ENCODE peak calls at places on chromosomes 16 and 17, in four cellular contexts. One of them, this sample, is unnamed.

GRCh38 chr16:55515110-55515509 is 6.2 kb downstream of the LPCAT2 start:
- DNase-seq in astrocyte of the spinal cord: no peak
- DNase-seq in HFFc6: peak
- DNase-seq in stimulated activated CD8-positive, alpha-beta memory T cell treated with anti-CD3 and anti-CD28 coated beads, Interleukin-15, amount 100 ng/mL, for 48 hours: no peak
- DNase-seq in this sample: peak

GRCh38 chr17:11925271-11926021 is 71.8 kb downstream of the ZNF18 start:
- DNase-seq in stimulated activated CD8-positive, alpha-beta memory T cell treated with anti-CD3 and anti-CD28 coated beads, Interleukin-15, amount 100 ng/mL, for 48 hours: no peak
- DNase-seq in HFFc6: no peak
- DNase-seq in astrocyte of the spinal cord: no peak
- DNase-seq in this sample: no peak

GRCh38 chr17:75077490-75078096 is 10.2 kb upstream of the SLC16A5 start:
- DNase-seq in astrocyte of the spinal cord: peak
- DNase-seq in stimulated activated CD8-positive, alpha-beta memory T cell treated with anti-CD3 and anti-CD28 coated beads, Interleukin-15, amount 100 ng/mL, for 48 hours: peak
- DNase-seq in HFFc6: no peak
- DNase-seq in this sample: no peak

GRCh38 chr16:17512636-17513220 is 42.0 kb upstream of the XYLT1 start:
- DNase-seq in HFFc6: peak
- DNase-seq in stimulated activated CD8-positive, alpha-beta memory T cell treated with anti-CD3 and anti-CD28 coated beads, Interleukin-15, amount 100 ng/mL, for 48 hours: no peak
- DNase-seq in astrocyte of the spinal cord: peak
- DNase-seq in this sample: peak

GRCh38 chr16:47492428-47493357 is 31.6 kb downstream of the PHKB start:
- DNase-seq in astrocyte of the spinal cord: peak
- DNase-seq in HFFc6: no peak
- DNase-seq in stimulated activated CD8-positive, alpha-beta memory T cell treated with anti-CD3 and anti-CD28 coated beads, Interleukin-15, amount 100 ng/mL, for 48 hours: peak
- DNase-seq in this sample: no peak

GRCh38 chr16:80466024-80466986 is 74.5 kb upstream of the DYNLRB2 start:
- DNase-seq in HFFc6: peak
- DNase-seq in stimulated activated CD8-positive, alpha-beta memory T cell treated with anti-CD3 and anti-CD28 coated beads, Interleukin-15, amount 100 ng/mL, for 48 hours: peak
- DNase-seq in astrocyte of the spinal cord: peak
- DNase-seq in this sample: peak

GRCh38 chr17:71304498-71305158 is 816.2 kb upstream of the SOX9 start:
- DNase-seq in HFFc6: no peak
- DNase-seq in stimulated activated CD8-positive, alpha-beta memory T cell treated with anti-CD3 and anti-CD28 coated beads, Interleukin-15, amount 100 ng/mL, for 48 hours: no peak
- DNase-seq in astrocyte of the spinal cord: no peak
- DNase-seq in this sample: no peak

GRCh38 chr17:43341705-43342600 is 56.8 kb upstream of the ARL4D start:
- DNase-seq in stimulated activated CD8-positive, alpha-beta memory T cell treated with anti-CD3 and anti-CD28 coated beads, Interleukin-15, amount 100 ng/mL, for 48 hours: no peak
- DNase-seq in HFFc6: peak
- DNase-seq in astrocyte of the spinal cord: peak
- DNase-seq in this sample: peak

GRCh38 chr17:50079334-50080095 is 15.6 kb upstream of the PDK2 start:
- DNase-seq in astrocyte of the spinal cord: no peak
- DNase-seq in HFFc6: peak
- DNase-seq in stimulated activated CD8-positive, alpha-beta memory T cell treated with anti-CD3 and anti-CD28 coated beads, Interleukin-15, amount 100 ng/mL, for 48 hours: no peak
- DNase-seq in this sample: no peak

GRCh38 chr17:50330151-50330753 is 15.7 kb upstream of the XYLT2 start:
- DNase-seq in stimulated activated CD8-positive, alpha-beta memory T cell treated with anti-CD3 and anti-CD28 coated beads, Interleukin-15, amount 100 ng/mL, for 48 hours: no peak
- DNase-seq in astrocyte of the spinal cord: no peak
- DNase-seq in HFFc6: no peak
- DNase-seq in this sample: no peak

GRCh38 chr17:60142872-60143499 is 6.8 kb upstream of the CA4 start:
- DNase-seq in astrocyte of the spinal cord: peak
- DNase-seq in HFFc6: peak
- DNase-seq in stimulated activated CD8-positive, alpha-beta memory T cell treated with anti-CD3 and anti-CD28 coated beads, Interleukin-15, amount 100 ng/mL, for 48 hours: peak
- DNase-seq in this sample: peak

GRCh38 chr17:40323731-40324650 is 15.0 kb downstream of the RARA start:
- DNase-seq in astrocyte of the spinal cord: no peak
- DNase-seq in stimulated activated CD8-positive, alpha-beta memory T cell treated with anti-CD3 and anti-CD28 coated beads, Interleukin-15, amount 100 ng/mL, for 48 hours: peak
- DNase-seq in HFFc6: no peak
- DNase-seq in this sample: peak

GRCh38 chr17:75207760-75208159 is 2.3 kb downstream of the NUP85 start:
- DNase-seq in astrocyte of the spinal cord: no peak
- DNase-seq in stimulated activated CD8-positive, alpha-beta memory T cell treated with anti-CD3 and anti-CD28 coated beads, Interleukin-15, amount 100 ng/mL, for 48 hours: no peak
- DNase-seq in HFFc6: no peak
- DNase-seq in this sample: no peak

GRCh38 chr17:81459864-81460263 is 52.7 kb downstream of the ACTG1 start:
- DNase-seq in astrocyte of the spinal cord: no peak
- DNase-seq in HFFc6: no peak
- DNase-seq in stimulated activated CD8-positive, alpha-beta memory T cell treated with anti-CD3 and anti-CD28 coated beads, Interleukin-15, amount 100 ng/mL, for 48 hours: no peak
- DNase-seq in this sample: no peak

GRCh38 chr17:66276328-66276937 is 26.0 kb upstream of the PRKCA start:
- DNase-seq in astrocyte of the spinal cord: peak
- DNase-seq in HFFc6: peak
- DNase-seq in stimulated activated CD8-positive, alpha-beta memory T cell treated with anti-CD3 and anti-CD28 coated beads, Interleukin-15, amount 100 ng/mL, for 48 hours: no peak
- DNase-seq in this sample: peak

GRCh38 chr16:85637808-85638186 is 24.7 kb downstream of the GSE1 start:
- DNase-seq in stimulated activated CD8-positive, alpha-beta memory T cell treated with anti-CD3 and anti-CD28 coated beads, Interleukin-15, amount 100 ng/mL, for 48 hours: no peak
- DNase-seq in HFFc6: no peak
- DNase-seq in astrocyte of the spinal cord: no peak
- DNase-seq in this sample: no peak

GRCh38 chr16:68232335-68232734 is 3.6 kb downstream of the ESRP2 start:
- DNase-seq in stimulated activated CD8-positive, alpha-beta memory T cell treated with anti-CD3 and anti-CD28 coated beads, Interleukin-15, amount 100 ng/mL, for 48 hours: no peak
- DNase-seq in astrocyte of the spinal cord: no peak
- DNase-seq in HFFc6: no peak
- DNase-seq in this sample: no peak

GRCh38 chr17:50956750-50957523 is 90.8 kb upstream of the TOB1 start:
- DNase-seq in HFFc6: peak
- DNase-seq in astrocyte of the spinal cord: peak
- DNase-seq in stimulated activated CD8-positive, alpha-beta memory T cell treated with anti-CD3 and anti-CD28 coated beads, Interleukin-15, amount 100 ng/mL, for 48 hours: peak
- DNase-seq in this sample: peak

GRCh38 chr17:32854834-32855389 is 22.0 kb downstream of the MYO1D start:
- DNase-seq in astrocyte of the spinal cord: no peak
- DNase-seq in HFFc6: no peak
- DNase-seq in stimulated activated CD8-positive, alpha-beta memory T cell treated with anti-CD3 and anti-CD28 coated beads, Interleukin-15, amount 100 ng/mL, for 48 hours: no peak
- DNase-seq in this sample: no peak

GRCh38 chr16:67773569-67774456 is 32.5 kb downstream of the RANBP10 start:
- DNase-seq in stimulated activated CD8-positive, alpha-beta memory T cell treated with anti-CD3 and anti-CD28 coated beads, Interleukin-15, amount 100 ng/mL, for 48 hours: no peak
- DNase-seq in astrocyte of the spinal cord: no peak
- DNase-seq in HFFc6: no peak
- DNase-seq in this sample: no peak

GRCh38 chr17:282000-282911 is 70.4 kb downstream of the RPH3AL start:
- DNase-seq in HFFc6: no peak
- DNase-seq in stimulated activated CD8-positive, alpha-beta memory T cell treated with anti-CD3 and anti-CD28 coated beads, Interleukin-15, amount 100 ng/mL, for 48 hours: no peak
- DNase-seq in astrocyte of the spinal cord: no peak
- DNase-seq in this sample: no peak

GRCh38 chr17:48760411-48760810 is 31.9 kb upstream of the HOXB13 start:
- DNase-seq in astrocyte of the spinal cord: no peak
- DNase-seq in HFFc6: no peak
- DNase-seq in stimulated activated CD8-positive, alpha-beta memory T cell treated with anti-CD3 and anti-CD28 coated beads, Interleukin-15, amount 100 ng/mL, for 48 hours: no peak
- DNase-seq in this sample: no peak

GRCh38 chr17:35640977-35641526 is 53.9 kb downstream of the AP2B1 start:
- DNase-seq in HFFc6: no peak
- DNase-seq in stimulated activated CD8-positive, alpha-beta memory T cell treated with anti-CD3 and anti-CD28 coated beads, Interleukin-15, amount 100 ng/mL, for 48 hours: no peak
- DNase-seq in astrocyte of the spinal cord: no peak
- DNase-seq in this sample: no peak

GRCh38 chr17:6969323-6969726 is 26.5 kb upstream of the ALOX12 start:
- DNase-seq in astrocyte of the spinal cord: no peak
- DNase-seq in HFFc6: no peak
- DNase-seq in stimulated activated CD8-positive, alpha-beta memory T cell treated with anti-CD3 and anti-CD28 coated beads, Interleukin-15, amount 100 ng/mL, for 48 hours: no peak
- DNase-seq in this sample: no peak

GRCh38 chr16:30527635-30528178 is 1.3 kb upstream of the ZNF768 start:
- DNase-seq in astrocyte of the spinal cord: no peak
- DNase-seq in stimulated activated CD8-positive, alpha-beta memory T cell treated with anti-CD3 and anti-CD28 coated beads, Interleukin-15, amount 100 ng/mL, for 48 hours: no peak
- DNase-seq in HFFc6: no peak
- DNase-seq in this sample: no peak

GRCh38 chr16:4496305-4496704 is 20.1 kb downstream of the HMOX2 start:
- DNase-seq in stimulated activated CD8-positive, alpha-beta memory T cell treated with anti-CD3 and anti-CD28 coated beads, Interleukin-15, amount 100 ng/mL, for 48 hours: no peak
- DNase-seq in HFFc6: peak
- DNase-seq in astrocyte of the spinal cord: peak
- DNase-seq in this sample: peak

GRCh38 chr16:351804-352520 is 561 bp downstream of the AXIN1 start:
- DNase-seq in stimulated activated CD8-positive, alpha-beta memory T cell treated with anti-CD3 and anti-CD28 coated beads, Interleukin-15, amount 100 ng/mL, for 48 hours: no peak
- DNase-seq in HFFc6: no peak
- DNase-seq in astrocyte of the spinal cord: no peak
- DNase-seq in this sample: peak

GRCh38 chr17:18257268-18257681 is 1.3 kb downstream of the FLII start:
- DNase-seq in stimulated activated CD8-positive, alpha-beta memory T cell treated with anti-CD3 and anti-CD28 coated beads, Interleukin-15, amount 100 ng/mL, for 48 hours: no peak
- DNase-seq in astrocyte of the spinal cord: no peak
- DNase-seq in HFFc6: no peak
- DNase-seq in this sample: peak

GRCh38 chr16:28910046-28911031 is 14.7 kb downstream of the RABEP2 start:
- DNase-seq in HFFc6: peak
- DNase-seq in astrocyte of the spinal cord: no peak
- DNase-seq in stimulated activated CD8-positive, alpha-beta memory T cell treated with anti-CD3 and anti-CD28 coated beads, Interleukin-15, amount 100 ng/mL, for 48 hours: no peak
- DNase-seq in this sample: no peak

GRCh38 chr17:41659813-41660212 is 28.9 kb upstream of the EIF1 start:
- DNase-seq in stimulated activated CD8-positive, alpha-beta memory T cell treated with anti-CD3 and anti-CD28 coated beads, Interleukin-15, amount 100 ng/mL, for 48 hours: no peak
- DNase-seq in astrocyte of the spinal cord: no peak
- DNase-seq in HFFc6: no peak
- DNase-seq in this sample: no peak

GRCh38 chr17:77753246-77753645 is 205.3 kb upstream of the TNRC6C start:
- DNase-seq in HFFc6: no peak
- DNase-seq in astrocyte of the spinal cord: no peak
- DNase-seq in stimulated activated CD8-positive, alpha-beta memory T cell treated with anti-CD3 and anti-CD28 coated beads, Interleukin-15, amount 100 ng/mL, for 48 hours: no peak
- DNase-seq in this sample: no peak

GRCh38 chr17:77842148-77842905 is 116.2 kb upstream of the TNRC6C start:
- DNase-seq in HFFc6: no peak
- DNase-seq in astrocyte of the spinal cord: no peak
- DNase-seq in stimulated activated CD8-positive, alpha-beta memory T cell treated with anti-CD3 and anti-CD28 coated beads, Interleukin-15, amount 100 ng/mL, for 48 hours: no peak
- DNase-seq in this sample: peak

GRCh38 chr16:76854234-76854633 is 336.8 kb upstream of the MON1B start:
- DNase-seq in HFFc6: no peak
- DNase-seq in stimulated activated CD8-positive, alpha-beta memory T cell treated with anti-CD3 and anti-CD28 coated beads, Interleukin-15, amount 100 ng/mL, for 48 hours: no peak
- DNase-seq in astrocyte of the spinal cord: no peak
- DNase-seq in this sample: no peak

This sample was measured in EL.